ENCODE peak calls at places on chromosomes 5 and 9, in four cellular contexts. V is ELF-1; H is stomach; X is CD4-positive, alpha-beta T cell. Z is an unnamed sample.

GRCh38 chr5:134247411-134247810 is 21.5 kb upstream of the PPP2CA start:
- DNase-seq in V (no peak), H (no peak), X (no peak), Z (no peak)

GRCh38 chr5:153584561-153585359 is 94.3 kb downstream of the GRIA1 start:
- DNase-seq in V (no peak), H (no peak), X (no peak), Z (no peak)

GRCh38 chr5:80239680-80240367 is 16.0 kb downstream of the SERINC5 start:
- DNase-seq in V (no peak), H (no peak), X (no peak), Z (no peak)

GRCh38 chr9:95736891-95737522 is 138.5 kb upstream of the ERCC6L2 start:
- DNase-seq in V (peak), H (no peak), X (no peak), Z (no peak)

GRCh38 chr5:177472460-177473441 is 683 bp downstream of the DBN1 start:
- DNase-seq in V (no peak), H (peak), X (peak), Z (peak)

GRCh38 chr9:117094493-117094892 is 320.4 kb downstream of the ASTN2 start:
- DNase-seq in V (peak), H (no peak), X (no peak), Z (no peak)

GRCh38 chr5:138911441-138911840 is 36.3 kb upstream of the LRRTM2 start:
- DNase-seq in V (no peak), H (no peak), X (no peak), Z (no peak)

GRCh38 chr5:1448511-1449011 is 3.3 kb upstream of the SLC6A3 start:
- DNase-seq in V (no peak), H (peak), X (peak), Z (no peak)

GRCh38 chr9:104463864-104464263 is 40.2 kb upstream of the OR13F1 start:
- DNase-seq in V (no peak), H (no peak), X (no peak), Z (no peak)

GRCh38 chr5:36683821-36684434 is 77.5 kb downstream of the SLC1A3 start:
- DNase-seq in V (no peak), H (no peak), X (no peak), Z (peak)

GRCh38 chr5:35815089-35815936 is 41.4 kb upstream of the IL7R start:
- DNase-seq in V (peak), H (no peak), X (no peak), Z (peak)

Z was measured in neural progenitor cell.